ENCODE peak calls at places on chromosome 21, in seven cellular contexts. One of them, this sample, is unnamed.

GRCh38 chr21:17051054-17051453 is 461.8 kb upstream of the CXADR start:
- DNase-seq in hepatocyte: no peak
- DNase-seq in lower leg skin: no peak
- DNase-seq in dorsolateral prefrontal cortex: no peak
- DNase-seq in prostate gland: no peak
- DNase-seq in fibroblast of the aortic adventitia: no peak
- DNase-seq in MCF 10A: no peak
- DNase-seq in this sample: no peak

GRCh38 chr21:25298512-25299491 is 308.5 kb downstream of the MRPL39 start:
- DNase-seq in hepatocyte: no peak
- DNase-seq in lower leg skin: no peak
- DNase-seq in dorsolateral prefrontal cortex: no peak
- DNase-seq in prostate gland: no peak
- DNase-seq in fibroblast of the aortic adventitia: no peak
- DNase-seq in MCF 10A: no peak
- DNase-seq in this sample: no peak

GRCh38 chr21:16976132-16976666 is 536.6 kb upstream of the CXADR start:
- DNase-seq in hepatocyte: no peak
- DNase-seq in lower leg skin: no peak
- DNase-seq in dorsolateral prefrontal cortex: no peak
- DNase-seq in prostate gland: no peak
- DNase-seq in fibroblast of the aortic adventitia: no peak
- DNase-seq in MCF 10A: no peak
- DNase-seq in this sample: no peak

GRCh38 chr21:46018615-46019014 is 37.0 kb downstream of the COL6A1 start:
- DNase-seq in hepatocyte: no peak
- DNase-seq in lower leg skin: no peak
- DNase-seq in dorsolateral prefrontal cortex: no peak
- DNase-seq in prostate gland: no peak
- DNase-seq in fibroblast of the aortic adventitia: no peak
- DNase-seq in MCF 10A: no peak
- DNase-seq in this sample: no peak

GRCh38 chr21:29301703-29302102 is 3.0 kb downstream of the BACH1 start:
- DNase-seq in hepatocyte: no peak
- DNase-seq in lower leg skin: no peak
- DNase-seq in dorsolateral prefrontal cortex: no peak
- DNase-seq in prostate gland: no peak
- DNase-seq in fibroblast of the aortic adventitia: no peak
- DNase-seq in MCF 10A: no peak
- DNase-seq in this sample: no peak

GRCh38 chr21:36306872-36307534 is 13.0 kb upstream of the MORC3 start:
- DNase-seq in hepatocyte: no peak
- DNase-seq in lower leg skin: no peak
- DNase-seq in dorsolateral prefrontal cortex: no peak
- DNase-seq in prostate gland: no peak
- DNase-seq in fibroblast of the aortic adventitia: no peak
- DNase-seq in MCF 10A: no peak
- DNase-seq in this sample: no peak

GRCh38 chr21:31194510-31195293 is 149.4 kb downstream of the TIAM1 start:
- DNase-seq in hepatocyte: no peak
- DNase-seq in lower leg skin: no peak
- DNase-seq in dorsolateral prefrontal cortex: no peak
- DNase-seq in prostate gland: no peak
- DNase-seq in fibroblast of the aortic adventitia: no peak
- DNase-seq in MCF 10A: no peak
- DNase-seq in this sample: no peak

GRCh38 chr21:27480841-27481261 is 514.0 kb upstream of the ADAMTS5 start:
- DNase-seq in hepatocyte: no peak
- DNase-seq in lower leg skin: no peak
- DNase-seq in dorsolateral prefrontal cortex: no peak
- DNase-seq in prostate gland: no peak
- DNase-seq in fibroblast of the aortic adventitia: peak; percentile 81
- DNase-seq in MCF 10A: peak; percentile 62
- DNase-seq in this sample: no peak

GRCh38 chr21:25934771-25935224 is 200.0 kb downstream of the GABPA start:
- DNase-seq in hepatocyte: peak; percentile 27
- DNase-seq in lower leg skin: peak; percentile 91
- DNase-seq in dorsolateral prefrontal cortex: no peak
- DNase-seq in prostate gland: peak; percentile 84
- DNase-seq in fibroblast of the aortic adventitia: peak; percentile 99
- DNase-seq in MCF 10A: peak; percentile 96
- DNase-seq in this sample: no peak

GRCh38 chr21:31386006-31386405 is 41.9 kb upstream of the TIAM1 start:
- DNase-seq in hepatocyte: no peak
- DNase-seq in lower leg skin: no peak
- DNase-seq in dorsolateral prefrontal cortex: no peak
- DNase-seq in prostate gland: no peak
- DNase-seq in fibroblast of the aortic adventitia: no peak
- DNase-seq in MCF 10A: no peak
- DNase-seq in this sample: no peak

GRCh38 chr21:33116669-33117267 is 46.8 kb downstream of the OLIG1 start:
- DNase-seq in hepatocyte: no peak
- DNase-seq in lower leg skin: peak; percentile 57
- DNase-seq in dorsolateral prefrontal cortex: no peak
- DNase-seq in prostate gland: no peak
- DNase-seq in fibroblast of the aortic adventitia: no peak
- DNase-seq in MCF 10A: no peak
- DNase-seq in this sample: no peak

GRCh38 chr21:36129219-36129618 is 5.7 kb upstream of the CBR3 start:
- DNase-seq in hepatocyte: no peak
- DNase-seq in lower leg skin: peak; percentile 23
- DNase-seq in dorsolateral prefrontal cortex: no peak
- DNase-seq in prostate gland: no peak
- DNase-seq in fibroblast of the aortic adventitia: no peak
- DNase-seq in MCF 10A: no peak
- DNase-seq in this sample: no peak

GRCh38 chr21:32921632-32922230 is 104.0 kb upstream of the OLIG2 start:
- DNase-seq in hepatocyte: no peak
- DNase-seq in lower leg skin: peak; percentile 57
- DNase-seq in dorsolateral prefrontal cortex: no peak
- DNase-seq in prostate gland: no peak
- DNase-seq in fibroblast of the aortic adventitia: peak; percentile 6
- DNase-seq in MCF 10A: peak; percentile 27
- DNase-seq in this sample: peak; percentile 47

GRCh38 chr21:39441502-39442475 is 3.8 kb downstream of the LCA5L start:
- DNase-seq in hepatocyte: peak; percentile 62
- DNase-seq in lower leg skin: no peak
- DNase-seq in dorsolateral prefrontal cortex: no peak
- DNase-seq in prostate gland: no peak
- DNase-seq in fibroblast of the aortic adventitia: peak; percentile 66
- DNase-seq in MCF 10A: peak; percentile 61
- DNase-seq in this sample: no peak

GRCh38 chr21:34994646-34995631 is 54.2 kb downstream of the RUNX1 start:
- DNase-seq in hepatocyte: no peak
- DNase-seq in lower leg skin: peak; percentile 84
- DNase-seq in dorsolateral prefrontal cortex: no peak
- DNase-seq in prostate gland: no peak
- DNase-seq in fibroblast of the aortic adventitia: no peak
- DNase-seq in MCF 10A: no peak
- DNase-seq in this sample: no peak

GRCh38 chr21:44727757-44728156 is 16.4 kb upstream of the TSPEAR start:
- DNase-seq in hepatocyte: no peak
- DNase-seq in lower leg skin: peak; percentile 76
- DNase-seq in dorsolateral prefrontal cortex: no peak
- DNase-seq in prostate gland: no peak
- DNase-seq in fibroblast of the aortic adventitia: no peak
- DNase-seq in MCF 10A: no peak
- DNase-seq in this sample: no peak

GRCh38 chr21:34801519-34802132 is 132.8 kb downstream of the CLIC6 start:
- DNase-seq in hepatocyte: peak; percentile 38
- DNase-seq in lower leg skin: no peak
- DNase-seq in dorsolateral prefrontal cortex: no peak
- DNase-seq in prostate gland: no peak
- DNase-seq in fibroblast of the aortic adventitia: no peak
- DNase-seq in MCF 10A: peak; percentile 52
- DNase-seq in this sample: no peak

GRCh38 chr21:31252091-31252490 is 92.0 kb downstream of the TIAM1 start:
- DNase-seq in hepatocyte: no peak
- DNase-seq in lower leg skin: no peak
- DNase-seq in dorsolateral prefrontal cortex: no peak
- DNase-seq in prostate gland: no peak
- DNase-seq in fibroblast of the aortic adventitia: no peak
- DNase-seq in MCF 10A: no peak
- DNase-seq in this sample: no peak

GRCh38 chr21:33642896-33643657 is 776 bp downstream of the ITSN1 start:
- DNase-seq in hepatocyte: peak; percentile 63
- DNase-seq in lower leg skin: peak; percentile 92
- DNase-seq in dorsolateral prefrontal cortex: peak; percentile 47
- DNase-seq in prostate gland: peak; percentile 10
- DNase-seq in fibroblast of the aortic adventitia: peak; percentile 53
- DNase-seq in MCF 10A: peak; percentile 28
- DNase-seq in this sample: peak; percentile 34

GRCh38 chr21:36005018-36005417 is 55.3 kb downstream of the SETD4 start:
- DNase-seq in hepatocyte: no peak
- DNase-seq in lower leg skin: peak; percentile 88
- DNase-seq in dorsolateral prefrontal cortex: no peak
- DNase-seq in prostate gland: no peak
- DNase-seq in fibroblast of the aortic adventitia: peak; percentile 61
- DNase-seq in MCF 10A: no peak
- DNase-seq in this sample: no peak

GRCh38 chr21:34649400-34649799 is 19.4 kb upstream of the CLIC6 start:
- DNase-seq in hepatocyte: no peak
- DNase-seq in lower leg skin: peak; percentile 4
- DNase-seq in dorsolateral prefrontal cortex: no peak
- DNase-seq in prostate gland: no peak
- DNase-seq in fibroblast of the aortic adventitia: no peak
- DNase-seq in MCF 10A: no peak
- DNase-seq in this sample: no peak

GRCh38 chr21:37410639-37411038 is 44.1 kb downstream of the DYRK1A start:
- DNase-seq in hepatocyte: no peak
- DNase-seq in lower leg skin: no peak
- DNase-seq in dorsolateral prefrontal cortex: no peak
- DNase-seq in prostate gland: no peak
- DNase-seq in fibroblast of the aortic adventitia: no peak
- DNase-seq in MCF 10A: no peak
- DNase-seq in this sample: no peak

GRCh38 chr21:37412603-37413360 is 46.2 kb downstream of the DYRK1A start:
- DNase-seq in hepatocyte: no peak
- DNase-seq in lower leg skin: no peak
- DNase-seq in dorsolateral prefrontal cortex: no peak
- DNase-seq in prostate gland: no peak
- DNase-seq in fibroblast of the aortic adventitia: peak; percentile 65
- DNase-seq in MCF 10A: no peak
- DNase-seq in this sample: no peak

GRCh38 chr21:37414292-37415253 is 48.0 kb downstream of the DYRK1A start:
- DNase-seq in hepatocyte: no peak
- DNase-seq in lower leg skin: no peak
- DNase-seq in dorsolateral prefrontal cortex: no peak
- DNase-seq in prostate gland: no peak
- DNase-seq in fibroblast of the aortic adventitia: no peak
- DNase-seq in MCF 10A: no peak
- DNase-seq in this sample: no peak

GRCh38 chr21:37415938-37416337 is 49.4 kb downstream of the DYRK1A start:
- DNase-seq in hepatocyte: no peak
- DNase-seq in lower leg skin: no peak
- DNase-seq in dorsolateral prefrontal cortex: no peak
- DNase-seq in prostate gland: no peak
- DNase-seq in fibroblast of the aortic adventitia: no peak
- DNase-seq in MCF 10A: peak; percentile 13
- DNase-seq in this sample: no peak

DNA sequence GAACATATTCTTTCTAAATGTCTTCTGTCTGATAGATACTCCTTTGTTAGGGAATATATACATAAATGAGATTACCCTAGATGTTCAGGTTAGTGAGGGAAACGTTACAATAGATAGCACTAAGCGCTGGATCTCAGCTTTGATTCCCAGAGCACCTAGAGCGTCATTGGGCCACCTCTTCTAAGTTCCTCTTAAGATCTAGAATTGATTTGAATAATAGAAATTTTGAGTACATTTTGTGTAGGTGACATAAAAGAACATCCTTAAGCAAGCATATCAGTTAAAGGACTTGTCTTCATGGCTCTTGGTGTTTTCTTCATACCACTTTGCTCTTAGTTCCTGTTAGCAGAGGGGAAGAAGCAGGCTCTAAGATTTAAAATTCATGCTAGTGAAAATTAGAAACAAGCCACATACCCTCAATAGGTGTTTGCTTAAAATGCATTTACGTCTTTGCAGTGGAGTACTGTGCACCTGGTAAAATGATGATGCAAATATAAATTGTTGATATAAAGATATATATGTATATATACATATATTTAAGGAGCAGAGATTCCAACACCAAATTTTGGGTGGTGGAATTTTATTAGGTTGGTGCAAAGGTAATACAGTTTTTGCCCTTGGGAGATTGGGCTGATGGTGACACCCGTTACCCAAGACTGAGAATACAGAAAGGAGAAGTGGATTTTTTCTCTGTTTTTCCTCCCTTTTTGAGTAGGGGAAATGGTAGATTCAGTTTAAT is 47.1 kb downstream of the DYRK1A start:
- DNase-seq in hepatocyte: no peak
- DNase-seq in lower leg skin: no peak
- DNase-seq in dorsolateral prefrontal cortex: no peak
- DNase-seq in prostate gland: no peak
- DNase-seq in fibroblast of the aortic adventitia: no peak
- DNase-seq in MCF 10A: no peak
- DNase-seq in this sample: no peak
- TF ChIP-seq CTCF in hepatocyte: no peak
- TF ChIP-seq CTCF in lower leg skin: no peak
- TF ChIP-seq CTCF in dorsolateral prefrontal cortex: no peak
- TF ChIP-seq CTCF in prostate gland: no peak
- TF ChIP-seq CTCF in fibroblast of the aortic adventitia: no peak
- TF ChIP-seq CTCF in MCF 10A: no peak
- TF ChIP-seq CTCF in this sample: no peak

DNA sequence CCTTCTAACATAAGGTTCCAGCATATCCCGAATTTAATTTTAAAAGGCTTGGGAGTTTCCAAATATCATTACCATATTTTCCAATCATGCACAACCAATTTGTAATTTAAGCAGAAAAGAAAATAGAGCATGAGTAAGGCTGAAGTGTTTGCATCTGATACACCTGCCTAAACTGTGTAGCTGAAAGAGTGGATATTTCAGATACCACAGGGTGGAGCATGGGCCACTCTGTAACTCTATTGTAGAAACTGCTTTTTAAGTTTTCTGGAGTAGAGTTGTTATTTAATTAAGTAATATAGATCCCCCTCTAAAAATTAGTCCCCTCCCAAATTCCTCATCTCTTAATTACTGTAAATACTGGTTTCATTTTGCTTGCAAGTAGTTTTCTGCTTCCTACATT is 199.8 kb downstream of the USP25 start:
- DNase-seq in hepatocyte: no peak
- DNase-seq in lower leg skin: no peak
- DNase-seq in dorsolateral prefrontal cortex: no peak
- DNase-seq in prostate gland: no peak
- DNase-seq in fibroblast of the aortic adventitia: no peak
- DNase-seq in MCF 10A: no peak
- DNase-seq in this sample: no peak
- TF ChIP-seq CTCF in hepatocyte: no peak
- TF ChIP-seq CTCF in lower leg skin: no peak
- TF ChIP-seq CTCF in dorsolateral prefrontal cortex: no peak
- TF ChIP-seq CTCF in prostate gland: no peak
- TF ChIP-seq CTCF in fibroblast of the aortic adventitia: no peak
- TF ChIP-seq CTCF in MCF 10A: no peak
- TF ChIP-seq CTCF in this sample: no peak

GRCh38 chr21:20570824-20571232 is 427.4 kb upstream of the NCAM2 start:
- DNase-seq in hepatocyte: peak; percentile 4
- DNase-seq in lower leg skin: no peak
- DNase-seq in dorsolateral prefrontal cortex: no peak
- DNase-seq in prostate gland: no peak
- DNase-seq in fibroblast of the aortic adventitia: no peak
- DNase-seq in MCF 10A: peak; percentile 18
- DNase-seq in this sample: no peak
- TF ChIP-seq CTCF in hepatocyte: peak; percentile 19
- TF ChIP-seq CTCF in lower leg skin: no peak
- TF ChIP-seq CTCF in dorsolateral prefrontal cortex: no peak
- TF ChIP-seq CTCF in prostate gland: no peak
- TF ChIP-seq CTCF in fibroblast of the aortic adventitia: no peak
- TF ChIP-seq CTCF in MCF 10A: no peak
- TF ChIP-seq CTCF in this sample: no peak

GRCh38 chr21:42233067-42233981 is 14.4 kb downstream of the ABCG1 start:
- DNase-seq in hepatocyte: peak; percentile 74
- DNase-seq in lower leg skin: peak; percentile 97
- DNase-seq in dorsolateral prefrontal cortex: no peak
- DNase-seq in prostate gland: peak; percentile 69
- DNase-seq in fibroblast of the aortic adventitia: peak; percentile 66
- DNase-seq in MCF 10A: no peak
- DNase-seq in this sample: peak; percentile 76
- TF ChIP-seq CTCF in hepatocyte: peak; percentile 29
- TF ChIP-seq CTCF in lower leg skin: no peak
- TF ChIP-seq CTCF in dorsolateral prefrontal cortex: no peak
- TF ChIP-seq CTCF in prostate gland: no peak
- TF ChIP-seq CTCF in fibroblast of the aortic adventitia: peak; percentile 41
- TF ChIP-seq CTCF in MCF 10A: no peak
- TF ChIP-seq CTCF in this sample: peak; percentile 68

This sample was measured in natural killer cell.